ENCODE peak calls at places on chromosomes 4 and X, in nine cellular contexts. One of them, this sample, is unnamed.

GRCh38 chr4:53914313-53915016 is 149.9 kb downstream of the CHIC2 start:
- DNase-seq in lower lobe of right lung: peak; percentile 78
- DNase-seq in right lobe of liver: no peak
- DNase-seq in cardiac fibroblast: peak; percentile 81
- DNase-seq in breast epithelium: no peak
- DNase-seq in IMR-90: peak; percentile 96
- DNase-seq in uterus: no peak
- DNase-seq in fibroblast of mammary gland: peak; percentile 95
- DNase-seq in neural crest cell: no peak
- DNase-seq in this sample: peak; percentile 33

GRCh38 chr4:25713812-25714211 is 58.2 kb downstream of the SLC34A2 start:
- DNase-seq in right lobe of liver: no peak
- DNase-seq in lower lobe of right lung: no peak
- DNase-seq in uterus: no peak
- DNase-seq in fibroblast of mammary gland: no peak
- DNase-seq in cardiac fibroblast: no peak
- DNase-seq in neural crest cell: no peak
- DNase-seq in breast epithelium: no peak
- DNase-seq in IMR-90: no peak
- DNase-seq in this sample: no peak

GRCh38 chr4:17599826-17600225 is 14.6 kb upstream of the MED28 start:
- DNase-seq in fibroblast of mammary gland: peak; percentile 16
- DNase-seq in cardiac fibroblast: no peak
- DNase-seq in lower lobe of right lung: no peak
- DNase-seq in neural crest cell: no peak
- DNase-seq in uterus: no peak
- DNase-seq in breast epithelium: no peak
- DNase-seq in IMR-90: no peak
- DNase-seq in right lobe of liver: no peak
- DNase-seq in this sample: no peak

GRCh38 chrX:38868941-38869378 is 67.7 kb downstream of the MID1IP1 start:
- DNase-seq in cardiac fibroblast: peak; percentile 67
- DNase-seq in IMR-90: peak; percentile 75
- DNase-seq in neural crest cell: no peak
- DNase-seq in uterus: no peak
- DNase-seq in right lobe of liver: no peak
- DNase-seq in lower lobe of right lung: no peak
- DNase-seq in fibroblast of mammary gland: peak; percentile 86
- DNase-seq in breast epithelium: no peak
- DNase-seq in this sample: peak; percentile 3

GRCh38 chrX:17944833-17945497 is 83.9 kb upstream of the RAI2 start:
- DNase-seq in breast epithelium: no peak
- DNase-seq in cardiac fibroblast: no peak
- DNase-seq in uterus: no peak
- DNase-seq in fibroblast of mammary gland: peak; percentile 15
- DNase-seq in lower lobe of right lung: no peak
- DNase-seq in right lobe of liver: no peak
- DNase-seq in IMR-90: no peak
- DNase-seq in neural crest cell: peak; percentile 6
- DNase-seq in this sample: peak; percentile 11

GRCh38 chrX:75547137-75547536 is 24.3 kb upstream of the ZDHHC15 start:
- DNase-seq in cardiac fibroblast: no peak
- DNase-seq in right lobe of liver: no peak
- DNase-seq in uterus: no peak
- DNase-seq in lower lobe of right lung: no peak
- DNase-seq in neural crest cell: no peak
- DNase-seq in IMR-90: no peak
- DNase-seq in breast epithelium: no peak
- DNase-seq in fibroblast of mammary gland: no peak
- DNase-seq in this sample: no peak

GRCh38 chr4:55854132-55854531 is 684 bp downstream of the EXOC1 start:
- DNase-seq in breast epithelium: no peak
- DNase-seq in fibroblast of mammary gland: no peak
- DNase-seq in right lobe of liver: no peak
- DNase-seq in neural crest cell: no peak
- DNase-seq in lower lobe of right lung: no peak
- DNase-seq in IMR-90: no peak
- DNase-seq in cardiac fibroblast: no peak
- DNase-seq in uterus: no peak
- DNase-seq in this sample: no peak

GRCh38 chr4:139899346-139899745 is 233.7 kb downstream of the MGST2 start:
- DNase-seq in neural crest cell: no peak
- DNase-seq in lower lobe of right lung: no peak
- DNase-seq in IMR-90: no peak
- DNase-seq in fibroblast of mammary gland: no peak
- DNase-seq in breast epithelium: no peak
- DNase-seq in cardiac fibroblast: no peak
- DNase-seq in uterus: no peak
- DNase-seq in right lobe of liver: no peak
- DNase-seq in this sample: no peak

DNA sequence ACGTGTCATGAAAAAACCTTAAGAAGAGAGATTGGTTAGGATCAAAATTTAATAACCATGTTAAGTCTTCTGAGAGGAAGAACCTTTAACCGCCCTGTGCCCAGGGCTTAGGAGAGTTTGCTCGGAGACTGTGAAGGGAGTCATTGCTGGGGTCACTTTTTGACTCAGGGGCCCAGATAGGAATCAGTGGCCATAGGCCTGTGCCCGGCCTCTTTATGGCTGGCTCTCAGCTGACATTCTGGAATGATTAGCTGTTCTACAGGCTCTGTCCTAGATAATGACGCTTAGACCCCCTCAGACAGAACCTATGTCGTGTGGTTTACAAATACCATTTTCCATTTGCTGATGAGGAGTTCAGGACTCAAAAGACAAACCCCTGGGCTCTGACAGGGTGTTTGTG is 174.1 kb downstream of the DCLK2 start:
- DNase-seq in right lobe of liver: no peak
- DNase-seq in IMR-90: no peak
- DNase-seq in cardiac fibroblast: no peak
- DNase-seq in fibroblast of mammary gland: no peak
- DNase-seq in neural crest cell: no peak
- DNase-seq in breast epithelium: no peak
- DNase-seq in uterus: no peak
- DNase-seq in lower lobe of right lung: no peak
- DNase-seq in this sample: no peak
- TF ChIP-seq CTCF in right lobe of liver: no peak
- TF ChIP-seq CTCF in IMR-90: no peak
- TF ChIP-seq CTCF in cardiac fibroblast: no peak
- TF ChIP-seq CTCF in fibroblast of mammary gland: no peak
- TF ChIP-seq CTCF in neural crest cell: no peak
- TF ChIP-seq CTCF in breast epithelium: no peak
- TF ChIP-seq CTCF in uterus: no peak
- TF ChIP-seq CTCF in lower lobe of right lung: no peak
- TF ChIP-seq CTCF in this sample: no peak

GRCh38 chrX:123625477-123625876 is 107.4 kb downstream of the THOC2 start:
- DNase-seq in right lobe of liver: no peak
- DNase-seq in IMR-90: no peak
- DNase-seq in uterus: no peak
- DNase-seq in cardiac fibroblast: no peak
- DNase-seq in neural crest cell: no peak
- DNase-seq in breast epithelium: no peak
- DNase-seq in fibroblast of mammary gland: no peak
- DNase-seq in lower lobe of right lung: no peak
- DNase-seq in this sample: no peak

GRCh38 chrX:123629502-123629901 is 103.3 kb downstream of the THOC2 start:
- DNase-seq in cardiac fibroblast: no peak
- DNase-seq in right lobe of liver: no peak
- DNase-seq in fibroblast of mammary gland: no peak
- DNase-seq in neural crest cell: no peak
- DNase-seq in uterus: no peak
- DNase-seq in IMR-90: no peak
- DNase-seq in breast epithelium: no peak
- DNase-seq in lower lobe of right lung: no peak
- DNase-seq in this sample: no peak

GRCh38 chrX:123625952-123626351 is 106.9 kb downstream of the THOC2 start:
- DNase-seq in neural crest cell: no peak
- DNase-seq in breast epithelium: no peak
- DNase-seq in lower lobe of right lung: no peak
- DNase-seq in uterus: no peak
- DNase-seq in cardiac fibroblast: no peak
- DNase-seq in IMR-90: no peak
- DNase-seq in fibroblast of mammary gland: no peak
- DNase-seq in right lobe of liver: no peak
- DNase-seq in this sample: no peak

GRCh38 chrX:123626962-123627361 is 105.9 kb downstream of the THOC2 start:
- DNase-seq in IMR-90: peak; percentile 68
- DNase-seq in uterus: no peak
- DNase-seq in lower lobe of right lung: no peak
- DNase-seq in fibroblast of mammary gland: peak; percentile 54
- DNase-seq in right lobe of liver: no peak
- DNase-seq in breast epithelium: no peak
- DNase-seq in neural crest cell: no peak
- DNase-seq in cardiac fibroblast: no peak
- DNase-seq in this sample: no peak
- TF ChIP-seq CTCF in IMR-90: no peak
- TF ChIP-seq CTCF in uterus: no peak
- TF ChIP-seq CTCF in lower lobe of right lung: no peak
- TF ChIP-seq CTCF in fibroblast of mammary gland: no peak
- TF ChIP-seq CTCF in right lobe of liver: no peak
- TF ChIP-seq CTCF in breast epithelium: no peak
- TF ChIP-seq CTCF in neural crest cell: no peak
- TF ChIP-seq CTCF in cardiac fibroblast: no peak
- TF ChIP-seq CTCF in this sample: no peak

GRCh38 chr4:84644087-84644486 is 61.2 kb downstream of the CDS1 start:
- DNase-seq in uterus: no peak
- DNase-seq in breast epithelium: no peak
- DNase-seq in right lobe of liver: no peak
- DNase-seq in cardiac fibroblast: no peak
- DNase-seq in neural crest cell: no peak
- DNase-seq in fibroblast of mammary gland: no peak
- DNase-seq in lower lobe of right lung: no peak
- DNase-seq in IMR-90: no peak
- DNase-seq in this sample: no peak
- TF ChIP-seq CTCF in uterus: no peak
- TF ChIP-seq CTCF in breast epithelium: no peak
- TF ChIP-seq CTCF in right lobe of liver: no peak
- TF ChIP-seq CTCF in cardiac fibroblast: no peak
- TF ChIP-seq CTCF in neural crest cell: no peak
- TF ChIP-seq CTCF in fibroblast of mammary gland: no peak
- TF ChIP-seq CTCF in lower lobe of right lung: no peak
- TF ChIP-seq CTCF in IMR-90: no peak
- TF ChIP-seq CTCF in this sample: no peak

GRCh38 chrX:9614016-9614415 is 149.2 kb downstream of the TBL1X start:
- DNase-seq in IMR-90: peak; percentile 84
- DNase-seq in right lobe of liver: no peak
- DNase-seq in fibroblast of mammary gland: peak; percentile 80
- DNase-seq in neural crest cell: no peak
- DNase-seq in uterus: no peak
- DNase-seq in lower lobe of right lung: no peak
- DNase-seq in cardiac fibroblast: peak; percentile 40
- DNase-seq in breast epithelium: no peak
- DNase-seq in this sample: no peak

GRCh38 chrX:9609987-9610386 is 145.1 kb downstream of the TBL1X start:
- DNase-seq in fibroblast of mammary gland: no peak
- DNase-seq in neural crest cell: no peak
- DNase-seq in uterus: no peak
- DNase-seq in breast epithelium: no peak
- DNase-seq in lower lobe of right lung: no peak
- DNase-seq in IMR-90: no peak
- DNase-seq in right lobe of liver: no peak
- DNase-seq in cardiac fibroblast: no peak
- DNase-seq in this sample: no peak

GRCh38 chrX:9612146-9612505 is 147.3 kb downstream of the TBL1X start:
- DNase-seq in cardiac fibroblast: no peak
- DNase-seq in right lobe of liver: no peak
- DNase-seq in neural crest cell: no peak
- DNase-seq in lower lobe of right lung: no peak
- DNase-seq in fibroblast of mammary gland: no peak
- DNase-seq in uterus: no peak
- DNase-seq in breast epithelium: no peak
- DNase-seq in IMR-90: no peak
- DNase-seq in this sample: no peak

GRCh38 chrX:9610774-9611392 is 146.0 kb downstream of the TBL1X start:
- DNase-seq in right lobe of liver: no peak
- DNase-seq in fibroblast of mammary gland: peak; percentile 41
- DNase-seq in breast epithelium: no peak
- DNase-seq in lower lobe of right lung: no peak
- DNase-seq in cardiac fibroblast: peak; percentile 34
- DNase-seq in uterus: no peak
- DNase-seq in IMR-90: peak; percentile 40
- DNase-seq in neural crest cell: no peak
- DNase-seq in this sample: no peak

DNA sequence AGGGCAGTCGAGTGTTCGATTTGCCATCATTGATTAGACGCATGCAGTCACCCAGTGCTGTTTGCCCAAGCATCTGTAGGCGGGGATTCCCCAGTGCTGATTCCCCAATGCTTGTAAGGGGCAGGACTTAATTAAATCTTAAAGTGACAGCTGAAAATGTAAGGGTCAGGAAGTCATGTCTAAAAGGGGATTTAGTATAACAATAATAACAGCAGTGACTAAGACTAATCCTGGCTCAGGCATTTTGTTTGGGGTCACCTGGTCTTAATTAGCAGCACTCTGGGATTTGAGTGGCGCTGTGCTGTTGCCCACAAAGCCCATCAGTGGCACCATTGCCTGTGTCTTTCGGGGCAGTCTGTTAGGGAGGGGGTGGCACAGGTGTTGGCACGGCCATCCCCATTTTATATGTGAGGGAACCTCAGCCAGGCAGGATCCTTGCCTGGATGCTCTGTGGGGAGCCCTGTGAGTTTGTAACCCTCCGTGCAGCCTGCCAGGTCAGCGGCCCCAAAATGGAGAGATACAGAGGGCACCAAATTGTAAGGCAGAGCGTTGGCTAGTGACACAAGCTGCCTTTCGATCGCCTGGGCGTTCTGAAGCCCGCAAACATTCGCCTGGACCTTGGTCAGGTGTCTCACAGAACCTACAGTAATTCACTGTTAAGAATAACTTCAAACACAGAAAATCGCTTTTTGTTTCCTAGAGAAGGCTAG is 146.7 kb downstream of the TBL1X start:
- DNase-seq in breast epithelium: no peak
- DNase-seq in cardiac fibroblast: no peak
- DNase-seq in fibroblast of mammary gland: peak; percentile 38
- DNase-seq in right lobe of liver: peak; percentile 50
- DNase-seq in lower lobe of right lung: no peak
- DNase-seq in uterus: no peak
- DNase-seq in neural crest cell: no peak
- DNase-seq in IMR-90: no peak
- DNase-seq in this sample: peak; percentile 14
- TF ChIP-seq CTCF in breast epithelium: no peak
- TF ChIP-seq CTCF in cardiac fibroblast: no peak
- TF ChIP-seq CTCF in fibroblast of mammary gland: no peak
- TF ChIP-seq CTCF in right lobe of liver: no peak
- TF ChIP-seq CTCF in lower lobe of right lung: no peak
- TF ChIP-seq CTCF in uterus: no peak
- TF ChIP-seq CTCF in neural crest cell: no peak
- TF ChIP-seq CTCF in IMR-90: no peak
- TF ChIP-seq CTCF in this sample: no peak